ENCODE peak calls at places on chromosomes 7 and 10, in six cellular contexts. One of them, this sample, is unnamed.

GRCh38 chr7:85292908-85293576 is 106.2 kb upstream of the SEMA3D start:
- DNase-seq in stimulated activated CD8-positive, alpha-beta memory T cell treated with anti-CD3 and anti-CD28 coated beads, Interleukin-15, amount 100 ng/mL, for 4 hours: no peak
- DNase-seq in activated T-helper 1 cell treated with anti-CD3 and anti-CD28 coated beads, Interleukin-2, amount 50 U/mL, for 16 hours: no peak
- DNase-seq in activated effector memory CD4-positive, alpha-beta T cell treated with anti-CD3 and anti-CD28 coated beads, Interleukin-2, amount 50 U/mL, for 16 hours: no peak
- DNase-seq in T-cell: no peak
- DNase-seq in HEK293T: no peak
- DNase-seq in this sample: no peak

GRCh38 chr7:55326079-55326847 is 38.9 kb upstream of the LANCL2 start:
- DNase-seq in stimulated activated CD8-positive, alpha-beta memory T cell treated with anti-CD3 and anti-CD28 coated beads, Interleukin-15, amount 100 ng/mL, for 4 hours: no peak
- DNase-seq in activated T-helper 1 cell treated with anti-CD3 and anti-CD28 coated beads, Interleukin-2, amount 50 U/mL, for 16 hours: no peak
- DNase-seq in activated effector memory CD4-positive, alpha-beta T cell treated with anti-CD3 and anti-CD28 coated beads, Interleukin-2, amount 50 U/mL, for 16 hours: no peak
- DNase-seq in T-cell: no peak
- DNase-seq in HEK293T: no peak
- DNase-seq in this sample: no peak

GRCh38 chr7:115679976-115680375 is 350.6 kb downstream of the TFEC start:
- DNase-seq in stimulated activated CD8-positive, alpha-beta memory T cell treated with anti-CD3 and anti-CD28 coated beads, Interleukin-15, amount 100 ng/mL, for 4 hours: no peak
- DNase-seq in activated T-helper 1 cell treated with anti-CD3 and anti-CD28 coated beads, Interleukin-2, amount 50 U/mL, for 16 hours: no peak
- DNase-seq in activated effector memory CD4-positive, alpha-beta T cell treated with anti-CD3 and anti-CD28 coated beads, Interleukin-2, amount 50 U/mL, for 16 hours: no peak
- DNase-seq in T-cell: no peak
- DNase-seq in HEK293T: peak; percentile 48
- DNase-seq in this sample: no peak

GRCh38 chr7:154231732-154232131 is 179.5 kb downstream of the DPP6 start:
- DNase-seq in stimulated activated CD8-positive, alpha-beta memory T cell treated with anti-CD3 and anti-CD28 coated beads, Interleukin-15, amount 100 ng/mL, for 4 hours: no peak
- DNase-seq in activated T-helper 1 cell treated with anti-CD3 and anti-CD28 coated beads, Interleukin-2, amount 50 U/mL, for 16 hours: no peak
- DNase-seq in activated effector memory CD4-positive, alpha-beta T cell treated with anti-CD3 and anti-CD28 coated beads, Interleukin-2, amount 50 U/mL, for 16 hours: no peak
- DNase-seq in T-cell: no peak
- DNase-seq in HEK293T: peak; percentile 19
- DNase-seq in this sample: no peak

GRCh38 chr7:44224951-44225565 is 24.3 kb downstream of the YKT6 start:
- DNase-seq in stimulated activated CD8-positive, alpha-beta memory T cell treated with anti-CD3 and anti-CD28 coated beads, Interleukin-15, amount 100 ng/mL, for 4 hours: no peak
- DNase-seq in activated T-helper 1 cell treated with anti-CD3 and anti-CD28 coated beads, Interleukin-2, amount 50 U/mL, for 16 hours: no peak
- DNase-seq in activated effector memory CD4-positive, alpha-beta T cell treated with anti-CD3 and anti-CD28 coated beads, Interleukin-2, amount 50 U/mL, for 16 hours: no peak
- DNase-seq in T-cell: no peak
- DNase-seq in HEK293T: no peak
- DNase-seq in this sample: no peak

GRCh38 chr10:77911535-77912123 is 14.9 kb downstream of the DLG5 start:
- DNase-seq in stimulated activated CD8-positive, alpha-beta memory T cell treated with anti-CD3 and anti-CD28 coated beads, Interleukin-15, amount 100 ng/mL, for 4 hours: no peak
- DNase-seq in activated T-helper 1 cell treated with anti-CD3 and anti-CD28 coated beads, Interleukin-2, amount 50 U/mL, for 16 hours: no peak
- DNase-seq in activated effector memory CD4-positive, alpha-beta T cell treated with anti-CD3 and anti-CD28 coated beads, Interleukin-2, amount 50 U/mL, for 16 hours: no peak
- DNase-seq in T-cell: no peak
- DNase-seq in HEK293T: no peak
- DNase-seq in this sample: no peak

GRCh38 chr10:61612451-61612850 is 50.3 kb upstream of the CABCOCO1 start:
- DNase-seq in stimulated activated CD8-positive, alpha-beta memory T cell treated with anti-CD3 and anti-CD28 coated beads, Interleukin-15, amount 100 ng/mL, for 4 hours: no peak
- DNase-seq in activated T-helper 1 cell treated with anti-CD3 and anti-CD28 coated beads, Interleukin-2, amount 50 U/mL, for 16 hours: no peak
- DNase-seq in activated effector memory CD4-positive, alpha-beta T cell treated with anti-CD3 and anti-CD28 coated beads, Interleukin-2, amount 50 U/mL, for 16 hours: no peak
- DNase-seq in T-cell: no peak
- DNase-seq in HEK293T: no peak
- DNase-seq in this sample: no peak

GRCh38 chr10:24503627-24504320 is 219.9 kb downstream of the ARHGAP21 start:
- DNase-seq in stimulated activated CD8-positive, alpha-beta memory T cell treated with anti-CD3 and anti-CD28 coated beads, Interleukin-15, amount 100 ng/mL, for 4 hours: no peak
- DNase-seq in activated T-helper 1 cell treated with anti-CD3 and anti-CD28 coated beads, Interleukin-2, amount 50 U/mL, for 16 hours: no peak
- DNase-seq in activated effector memory CD4-positive, alpha-beta T cell treated with anti-CD3 and anti-CD28 coated beads, Interleukin-2, amount 50 U/mL, for 16 hours: peak; percentile 66
- DNase-seq in T-cell: no peak
- DNase-seq in HEK293T: peak; percentile 57
- DNase-seq in this sample: no peak

GRCh38 chr10:124155781-124156401 is 62.5 kb upstream of the CHST15 start:
- DNase-seq in stimulated activated CD8-positive, alpha-beta memory T cell treated with anti-CD3 and anti-CD28 coated beads, Interleukin-15, amount 100 ng/mL, for 4 hours: no peak
- DNase-seq in activated T-helper 1 cell treated with anti-CD3 and anti-CD28 coated beads, Interleukin-2, amount 50 U/mL, for 16 hours: no peak
- DNase-seq in activated effector memory CD4-positive, alpha-beta T cell treated with anti-CD3 and anti-CD28 coated beads, Interleukin-2, amount 50 U/mL, for 16 hours: no peak
- DNase-seq in T-cell: no peak
- DNase-seq in HEK293T: no peak
- DNase-seq in this sample: no peak